ENCODE peak calls at places on chromosomes 2 and 18, in seven cellular contexts. H is OCI-LY7; Q is small intestine; P is tibial nerve; J is heart right ventricle; Y is H9; E is effector memory CD4-positive, alpha-beta T cell. K is an unnamed sample.

GRCh38 chr2:167783266-167784070 is 463.9 kb downstream of the STK39 start:
- DNase-seq in H (no peak), J (no peak), Q (no peak), P (no peak), Y (no peak), E (no peak), K (no peak)

GRCh38 chr18:51385270-51385669 is 187.8 kb upstream of the MEX3C start:
- DNase-seq in E (no peak), Q (no peak), J (no peak), H (no peak), P (no peak), Y (no peak), K (no peak)

GRCh38 chr2:17918789-17919188 is 40.3 kb downstream of the KCNS3 start:
- DNase-seq in E (no peak), J (no peak), Y (no peak), Q (no peak), H (peak; percentile 17), P (no peak), K (peak; percentile 62)

GRCh38 chr2:118903029-118903351 is 39.0 kb upstream of the MARCO start:
- DNase-seq in E (no peak), J (no peak), H (no peak), Q (no peak), Y (no peak), P (no peak), K (no peak)

GRCh38 chr2:190180313-190181065 is 118.0 kb upstream of the MSTN start:
- DNase-seq in P (peak; percentile 15), J (peak; percentile 54), E (no peak), Q (peak; percentile 83), H (peak; percentile 22), Y (peak; percentile 89), K (peak; percentile 94)

GRCh38 chr2:227701556-227701955 is 16.3 kb downstream of the SLC19A3 start:
- DNase-seq in H (no peak), Y (no peak), J (no peak), E (no peak), Q (peak; percentile 44), P (no peak), K (no peak)

GRCh38 chr2:196130039-196130825 is 41.1 kb downstream of the STK17B start:
- DNase-seq in H (peak; percentile 48), J (no peak), Q (no peak), Y (no peak), E (no peak), P (no peak), K (peak; percentile 56)

GRCh38 chr2:151264157-151264835 is 2.6 kb upstream of the RBM43 start:
- DNase-seq in P (no peak), J (no peak), Q (peak; percentile 40), Y (no peak), E (no peak), H (no peak), K (no peak)

GRCh38 chr18:31500161-31500688 is 2.2 kb downstream of the DSG2 start:
- DNase-seq in P (no peak), J (no peak), E (no peak), Q (peak; percentile 53), H (peak; percentile 20), Y (no peak), K (no peak)

GRCh38 chr18:58337688-58338087 is 291.2 kb downstream of the ALPK2 start:
- DNase-seq in P (no peak), E (no peak), J (no peak), Y (no peak), Q (peak; percentile 81), H (no peak), K (no peak)

GRCh38 chr18:2758309-2758708 is 88.5 kb upstream of the EMILIN2 start:
- DNase-seq in P (no peak), Y (no peak), H (no peak), Q (peak; percentile 38), E (no peak), J (no peak), K (no peak)

GRCh38 chr2:167212054-167212648 is 323.9 kb downstream of the XIRP2 start:
- DNase-seq in P (no peak), J (peak; percentile 48), Y (no peak), E (no peak), Q (peak; percentile 25), H (peak; percentile 23), K (peak; percentile 66)

GRCh38 chr2:175080479-175080878 is 75.3 kb upstream of the CHN1 start:
- DNase-seq in Y (no peak), Q (no peak), J (no peak), P (no peak), H (no peak), E (no peak), K (no peak)

GRCh38 chr2:112712903-112713584 is 7.8 kb upstream of the NT5DC4 start:
- DNase-seq in Q (no peak), E (no peak), P (no peak), J (no peak), Y (no peak), H (no peak), K (no peak)

GRCh38 chr2:170878061-170878460 is 51.0 kb upstream of the GORASP2 start:
- DNase-seq in E (no peak), Y (no peak), H (no peak), Q (no peak), P (no peak), J (no peak), K (no peak)

GRCh38 chr2:96816836-96817702 is 1.0 kb downstream of the CNNM3 start:
- DNase-seq in J (no peak), Y (no peak), Q (no peak), P (no peak), H (no peak), E (no peak), K (peak; percentile 66)

GRCh38 chr2:177106212-177106611 is 106.4 kb upstream of the HNRNPA3 start:
- DNase-seq in J (no peak), Q (peak; percentile 2), P (no peak), Y (peak; percentile 41), E (no peak), H (peak; percentile 2), K (peak; percentile 71)

GRCh38 chr18:28125051-28125450 is 51.9 kb downstream of the CDH2 start:
- DNase-seq in P (no peak), Y (no peak), H (no peak), Q (no peak), E (no peak), J (no peak), K (no peak)

GRCh38 chr2:181252248-181253148 is 204.7 kb upstream of the ITGA4 start:
- DNase-seq in P (no peak), Q (no peak), H (no peak), E (no peak), J (no peak), Y (no peak), K (no peak)

GRCh38 chr2:27042985-27043634 is 8.4 kb upstream of the AGBL5 start:
- DNase-seq in P (no peak), E (no peak), Y (no peak), J (no peak), Q (peak; percentile 62), H (no peak), K (no peak)
- H3K27ac ChIP-seq in P (no peak overlapping the region), E (no peak overlapping the region), Y (no peak overlapping the region), J (no peak overlapping the region), Q (peak overlapping the region; percentile 16), H (no peak overlapping the region), K (no peak overlapping the region)

GRCh38 chr2:188406414-188406813 is 114.7 kb downstream of the GULP1 start:
- DNase-seq in Q (no peak), J (no peak), P (no peak), Y (no peak), E (no peak), H (no peak), K (no peak)
- H3K4me1 ChIP-seq in Q (no peaks in the 10 kb centered on the region), J (no peaks in the 10 kb centered on the region), P (no peaks in the 10 kb centered on the region), Y (peaks cover 4% of the 10 kb centered on the region), E (no peaks in the 10 kb centered on the region), H (no peaks in the 10 kb centered on the region), K (no peaks in the 10 kb centered on the region)

GRCh38 chr2:45964945-45965344 is 313.5 kb downstream of the PRKCE start:
- DNase-seq in P (no peak), J (no peak), Y (no peak), E (no peak), H (no peak), Q (no peak), K (no peak)
- H3K27ac ChIP-seq in P (no peak overlapping the region), J (no peak overlapping the region), Y (no peak overlapping the region), E (no peak overlapping the region), H (no peak overlapping the region), Q (no peak overlapping the region), K (no peak overlapping the region)

GRCh38 chr2:237700583-237701032 is 73.2 kb downstream of the LRRFIP1 start:
- DNase-seq in Y (no peak), P (no peak), H (peak; percentile 29), Q (no peak), J (peak; percentile 84), E (peak; percentile 67), K (no peak)
- H3K4me1 ChIP-seq in Y (peaks cover 32% of the 10 kb centered on the region), P (no peaks in the 10 kb centered on the region), H (peaks cover 82% of the 10 kb centered on the region), Q (peaks cover 22% of the 10 kb centered on the region), J (peaks cover 100% of the 10 kb centered on the region), E (peaks cover 94% of the 10 kb centered on the region), K (peaks cover 29% of the 10 kb centered on the region)

DNA sequence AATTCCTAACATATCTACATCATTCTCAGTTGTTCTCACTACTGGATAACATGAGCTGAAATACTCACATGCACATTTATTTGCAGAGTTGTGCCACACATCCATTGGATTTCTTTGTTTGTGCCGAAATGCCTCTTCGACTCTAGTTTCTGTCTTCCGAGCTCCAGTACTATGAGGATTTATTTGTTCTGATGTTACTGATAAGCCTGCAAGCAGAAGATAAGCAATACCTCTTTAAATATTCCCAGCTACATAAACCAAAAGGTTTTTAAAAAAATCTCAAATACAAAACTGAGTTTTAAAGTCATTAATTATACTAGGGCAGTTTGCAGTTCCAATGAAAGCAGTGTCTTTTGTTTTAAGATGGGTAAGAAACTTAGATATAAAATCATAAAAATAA is 164.8 kb downstream of the ATAD2B start:
- DNase-seq in J (no peak), H (no peak), Q (no peak), Y (no peak), E (no peak), P (no peak), K (no peak)
- H3K27ac ChIP-seq in J (no peak overlapping the region), H (no peak overlapping the region), Q (no peak overlapping the region), Y (no peak overlapping the region), E (no peak overlapping the region), P (no peak overlapping the region), K (no peak overlapping the region)

DNA sequence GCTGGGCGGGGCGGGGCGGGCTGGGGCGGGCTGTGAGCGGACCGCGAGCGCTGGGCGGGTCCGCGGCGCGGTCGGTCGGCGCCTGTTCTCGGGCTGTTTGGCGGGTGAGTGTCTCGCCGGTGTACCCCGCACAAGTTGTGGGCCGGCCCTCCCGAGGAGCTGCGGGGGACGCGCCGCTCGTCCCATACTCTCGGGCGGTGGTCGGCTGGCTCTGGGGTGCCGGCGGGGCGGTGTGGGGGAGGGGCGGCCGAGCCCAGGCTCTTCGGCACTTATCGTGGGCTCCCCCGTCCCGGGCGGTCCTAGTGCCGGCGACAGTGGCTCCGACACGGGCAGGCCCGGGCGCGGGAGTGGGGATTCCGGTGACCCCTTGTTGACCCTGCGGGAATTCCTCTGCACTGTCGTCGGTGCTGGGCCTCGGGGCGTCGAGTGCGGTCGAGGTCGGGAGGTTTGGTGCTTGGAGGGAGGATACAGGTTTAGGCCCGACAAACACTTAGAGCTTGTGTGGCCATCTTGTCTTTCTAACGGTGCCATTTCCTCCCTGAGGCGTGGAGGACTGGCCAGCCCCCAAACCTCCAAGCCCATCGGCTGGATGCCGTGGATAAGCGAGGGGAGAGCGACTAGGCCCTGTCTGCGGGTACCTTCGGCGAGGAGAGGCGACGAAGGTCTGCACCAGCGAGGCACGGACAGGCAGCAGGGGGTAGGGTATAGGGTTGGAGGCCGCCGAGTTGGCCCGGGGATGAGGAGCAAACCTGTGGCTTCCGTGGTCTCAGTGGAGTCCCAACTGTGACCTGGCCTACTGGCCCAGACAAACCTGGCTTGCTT is at the start of gene SEPTIN2:
- DNase-seq in E (peak; percentile 80), H (peak; percentile 72), J (peak; percentile 73), P (no peak), Q (no peak), Y (no peak), K (peak; percentile 92)
- H3K4me1 ChIP-seq in E (peaks cover 16% of the 10 kb centered on the region), H (peaks cover 68% of the 10 kb centered on the region), J (peaks cover 68% of the 10 kb centered on the region), P (no peaks in the 10 kb centered on the region), Q (peaks cover 5% of the 10 kb centered on the region), Y (no peaks in the 10 kb centered on the region), K (no peaks in the 10 kb centered on the region)

GRCh38 chr2:211473116-211473515 is 916.7 kb downstream of the CPS1 start:
- DNase-seq in Q (no peak), Y (no peak), J (no peak), P (no peak), H (no peak), E (no peak), K (no peak)
- H3K27ac ChIP-seq in Q (no peak overlapping the region), Y (no peak overlapping the region), J (no peak overlapping the region), P (no peak overlapping the region), H (no peak overlapping the region), E (no peak overlapping the region), K (no peak overlapping the region)